ENCODE peak calls at places on chromosomes 7 and 10, in six cellular contexts. F is GM12892, S is K562, Q is HepG2, J is GM12878, U is H1. N is an unnamed sample.

GRCh38 chr7:135349746-135350145 is 116.1 kb downstream of the STRA8 start:
- DNase-seq in F (no peak), J (no peak), S (no peak), U (no peak), Q (no peak), N (no peak)

GRCh38 chr7:134828361-134828760 is 48.9 kb downstream of the CALD1 start:
- DNase-seq in S (no peak), Q (no peak), U (no peak), J (no peak), F (no peak), N (no peak)

GRCh38 chr7:28347964-28348363 is 64.4 kb upstream of the CREB5 start:
- DNase-seq in U (no peak), F (no peak), J (no peak), S (no peak), Q (no peak), N (no peak)

GRCh38 chr7:101154693-101155102 is 422 bp downstream of the AP1S1 start:
- DNase-seq in F (no peak), J (no peak), U (no peak), Q (no peak), S (no peak), N (no peak)

GRCh38 chr7:27168265-27168947 is 3.1 kb upstream of the HOXA9 start:
- DNase-seq in S (no peak), F (no peak), J (no peak), Q (no peak), U (no peak), N (no peak)

GRCh38 chr10:109996225-109996624 is 11.6 kb upstream of the ADD3 start:
- DNase-seq in J (no peak), Q (no peak), F (no peak), S (no peak), U (no peak), N (no peak)

GRCh38 chr10:70271996-70272924 is 11.5 kb downstream of the NPFFR1 start:
- DNase-seq in F (no peak), J (no peak), U (no peak), S (no peak), Q (no peak), N (no peak)

GRCh38 chr10:85175635-85176034 is 847.2 kb downstream of the CCSER2 start:
- DNase-seq in S (no peak), Q (no peak), F (no peak), J (no peak), U (peak), N (no peak)

GRCh38 chr7:110418651-110419270 is 672.2 kb upstream of the LRRN3 start:
- DNase-seq in U (no peak), F (no peak), S (no peak), J (no peak), Q (no peak), N (no peak)

GRCh38 chr7:93407239-93407638 is 167.3 kb downstream of the CALCR start:
- DNase-seq in S (no peak), U (no peak), Q (no peak), F (no peak), J (no peak), N (no peak)

GRCh38 chr7:107169120-107170050 is 582 bp downstream of the HBP1 start:
- DNase-seq in F (peak), J (peak), Q (peak), U (peak), S (peak), N (peak)
- TF ChIP-seq POLR2A in F (no peak), J (peak), Q (peak), U (peak), S (peak), N (no peak)

GRCh38 chr10:75507469-75507868 is 76.0 kb downstream of the LRMDA start:
- DNase-seq in J (no peak), S (no peak), Q (no peak), U (no peak), F (no peak), N (no peak)

GRCh38 chr10:75505840-75506506 is 74.5 kb downstream of the LRMDA start:
- DNase-seq in J (peak), S (no peak), Q (no peak), F (no peak), U (no peak), N (no peak)

GRCh38 chr10:75508814-75509306 is 77.4 kb downstream of the LRMDA start:
- DNase-seq in Q (no peak), S (no peak), J (no peak), U (no peak), F (no peak), N (no peak)

GRCh38 chr10:75511011-75511410 is 79.6 kb downstream of the LRMDA start:
- DNase-seq in J (no peak), S (no peak), Q (no peak), U (no peak), F (no peak), N (no peak)

DNA sequence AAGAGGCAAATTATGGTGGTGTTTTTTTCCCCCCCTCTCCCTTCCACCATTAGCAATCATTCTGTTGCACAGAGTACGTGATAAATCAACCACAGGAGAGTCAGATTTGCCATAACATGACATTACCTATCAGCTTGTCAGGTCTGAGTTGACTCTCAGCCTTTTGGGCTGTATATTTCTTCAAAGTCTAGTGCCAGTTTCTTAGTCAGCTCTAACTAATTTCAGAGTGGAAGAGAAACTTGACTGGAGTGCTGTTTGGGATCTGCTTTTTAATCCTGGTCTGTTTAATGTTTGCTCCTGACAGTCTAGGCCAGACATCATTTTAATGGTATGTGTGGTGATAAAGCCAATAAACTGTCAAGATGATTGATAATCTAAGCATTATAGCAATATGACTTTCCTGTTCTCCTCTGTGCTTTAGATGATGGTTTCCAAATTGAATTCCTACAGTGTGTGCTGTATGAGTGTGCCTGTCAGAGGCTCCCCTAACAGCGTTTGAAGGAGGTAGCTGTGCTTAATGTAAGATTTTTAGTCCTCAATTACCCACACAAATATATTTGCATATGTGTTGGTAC is 76.9 kb downstream of the LRMDA start:
- DNase-seq in U (no peak), S (no peak), F (no peak), Q (no peak), J (no peak), N (no peak)
- TF ChIP-seq TAF1 in U (no peak), S (no peak), F (no peak), Q (no peak), J (no peak), N (no peak)

GRCh38 chr7:124881981-124882380 is 47.6 kb downstream of the POT1 start:
- DNase-seq in F (no peak), U (no peak), S (no peak), J (no peak), Q (no peak), N (no peak)

GRCh38 chr7:124874644-124875163 is 54.9 kb downstream of the POT1 start:
- DNase-seq in Q (no peak), U (no peak), S (no peak), F (no peak), J (no peak), N (no peak)

GRCh38 chr7:124879103-124879502 is 50.5 kb downstream of the POT1 start:
- DNase-seq in F (no peak), S (no peak), J (no peak), U (no peak), Q (no peak), N (no peak)

GRCh38 chr7:124879771-124880170 is 49.9 kb downstream of the POT1 start:
- DNase-seq in F (no peak), S (no peak), J (no peak), Q (no peak), U (no peak), N (no peak)
- TF ChIP-seq POLR2AphosphoS5 in F (no peak), S (no peak), J (no peak), Q (no peak), U (no peak), N (no peak)

DNA sequence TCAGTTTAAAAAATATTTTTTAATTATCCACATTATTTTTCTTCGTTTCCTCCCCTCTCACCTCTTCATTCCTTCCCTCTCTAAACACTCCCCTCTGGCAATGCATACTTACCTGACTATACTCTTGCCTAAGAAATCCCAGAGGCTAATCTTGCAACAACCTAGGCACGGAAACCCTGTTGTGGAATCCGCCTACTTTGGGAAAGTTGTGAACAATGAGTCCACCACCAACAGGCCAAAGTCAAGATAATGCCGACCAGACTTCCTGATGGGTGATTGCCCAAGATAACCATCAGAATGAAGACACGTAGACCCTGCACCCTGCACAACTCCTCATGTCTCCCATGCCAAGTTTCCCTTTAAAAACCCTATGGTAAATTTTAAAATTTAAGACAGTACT is 521.5 kb downstream of the KIF20B start:
- DNase-seq in F (no peak), U (no peak), Q (no peak), J (no peak), S (no peak), N (no peak)
- TF ChIP-seq POLR2A in F (no peak), U (no peak), Q (no peak), J (no peak), S (no peak), N (no peak)

N was measured in GM12891.